ENCODE peak calls at places on chromosomes 5 and 9, in five cellular contexts. One of them, this sample, is unnamed.

GRCh38 chr5:172902497-172903472 is 56.4 kb upstream of the RPL26L1 start:
- DNase-seq in NB4: peak
- DNase-seq in caudate nucleus: peak
- DNase-seq in HTR-8/SVneo: peak
- DNase-seq in COR-L47: no peak
- DNase-seq in this sample: no peak

GRCh38 chr5:505946-506555 is 18.2 kb downstream of the SLC9A3 start:
- DNase-seq in NB4: no peak
- DNase-seq in caudate nucleus: no peak
- DNase-seq in HTR-8/SVneo: no peak
- DNase-seq in COR-L47: no peak
- DNase-seq in this sample: no peak

GRCh38 chr5:140672455-140673186 is 755 bp downstream of the DND1 start:
- DNase-seq in NB4: peak
- DNase-seq in caudate nucleus: no peak
- DNase-seq in HTR-8/SVneo: no peak
- DNase-seq in COR-L47: no peak
- DNase-seq in this sample: no peak

GRCh38 chr9:136011703-136012496 is 50.7 kb upstream of the UBAC1 start:
- DNase-seq in NB4: no peak
- DNase-seq in caudate nucleus: peak
- DNase-seq in HTR-8/SVneo: no peak
- DNase-seq in COR-L47: no peak
- DNase-seq in this sample: no peak

GRCh38 chr5:1543398-1544293 is 19.9 kb upstream of the LPCAT1 start:
- DNase-seq in NB4: no peak
- DNase-seq in caudate nucleus: no peak
- DNase-seq in HTR-8/SVneo: no peak
- DNase-seq in COR-L47: no peak
- DNase-seq in this sample: no peak

GRCh38 chr9:31144614-31145013 is 1239.8 kb upstream of the ACO1 start:
- DNase-seq in NB4: no peak
- DNase-seq in caudate nucleus: no peak
- DNase-seq in HTR-8/SVneo: no peak
- DNase-seq in COR-L47: no peak
- DNase-seq in this sample: no peak

GRCh38 chr9:131856105-131856504 is 116.2 kb upstream of the RAPGEF1 start:
- DNase-seq in NB4: no peak
- DNase-seq in caudate nucleus: no peak
- DNase-seq in HTR-8/SVneo: no peak
- DNase-seq in COR-L47: no peak
- DNase-seq in this sample: no peak

GRCh38 chr9:109403116-109403515 is 82.3 kb upstream of the EPB41L4B start:
- DNase-seq in NB4: no peak
- DNase-seq in caudate nucleus: no peak
- DNase-seq in HTR-8/SVneo: no peak
- DNase-seq in COR-L47: no peak
- DNase-seq in this sample: no peak

GRCh38 chr5:172714491-172715420 is 56.2 kb downstream of the DUSP1 start:
- DNase-seq in NB4: peak
- DNase-seq in caudate nucleus: peak
- DNase-seq in HTR-8/SVneo: peak
- DNase-seq in COR-L47: peak
- DNase-seq in this sample: peak

GRCh38 chr9:90022474-90022873 is 417.7 kb downstream of the GADD45G start:
- DNase-seq in NB4: no peak
- DNase-seq in caudate nucleus: no peak
- DNase-seq in HTR-8/SVneo: no peak
- DNase-seq in COR-L47: no peak
- DNase-seq in this sample: no peak

GRCh38 chr9:109248133-109248581 is 72.7 kb downstream of the EPB41L4B start:
- DNase-seq in NB4: no peak
- DNase-seq in caudate nucleus: no peak
- DNase-seq in HTR-8/SVneo: no peak
- DNase-seq in COR-L47: no peak
- DNase-seq in this sample: no peak

GRCh38 chr9:127567898-127568617 is 44.0 kb upstream of the STXBP1 start:
- DNase-seq in NB4: peak
- DNase-seq in caudate nucleus: no peak
- DNase-seq in HTR-8/SVneo: no peak
- DNase-seq in COR-L47: no peak
- DNase-seq in this sample: no peak

GRCh38 chr9:110191616-110192015 is 16.3 kb downstream of the C9orf152 start:
- DNase-seq in NB4: peak
- DNase-seq in caudate nucleus: no peak
- DNase-seq in HTR-8/SVneo: no peak
- DNase-seq in COR-L47: no peak
- DNase-seq in this sample: no peak

GRCh38 chr9:72775570-72775969 is 177.3 kb downstream of the ALDH1A1 start:
- DNase-seq in NB4: no peak
- DNase-seq in caudate nucleus: no peak
- DNase-seq in HTR-8/SVneo: no peak
- DNase-seq in COR-L47: no peak
- DNase-seq in this sample: no peak

GRCh38 chr5:73534001-73534547 is 31.4 kb downstream of the ANKRA2 start:
- DNase-seq in NB4: no peak
- DNase-seq in caudate nucleus: no peak
- DNase-seq in HTR-8/SVneo: no peak
- DNase-seq in COR-L47: no peak
- DNase-seq in this sample: no peak

GRCh38 chr5:124030043-124030461 is 518.1 kb downstream of the CSNK1G3 start:
- DNase-seq in NB4: no peak
- DNase-seq in caudate nucleus: no peak
- DNase-seq in HTR-8/SVneo: no peak
- DNase-seq in COR-L47: no peak
- DNase-seq in this sample: no peak

GRCh38 chr9:128249914-128250838 is 25.6 kb downstream of the GOLGA2 start:
- DNase-seq in NB4: no peak
- DNase-seq in caudate nucleus: peak
- DNase-seq in HTR-8/SVneo: no peak
- DNase-seq in COR-L47: no peak
- DNase-seq in this sample: peak

GRCh38 chr9:97987490-97987889 is 4.3 kb downstream of the ANP32B start:
- DNase-seq in NB4: peak
- DNase-seq in caudate nucleus: no peak
- DNase-seq in HTR-8/SVneo: no peak
- DNase-seq in COR-L47: no peak
- DNase-seq in this sample: no peak

GRCh38 chr5:126285307-126285706 is 137.9 kb upstream of the GRAMD2B start:
- DNase-seq in NB4: no peak
- DNase-seq in caudate nucleus: no peak
- DNase-seq in HTR-8/SVneo: no peak
- DNase-seq in COR-L47: no peak
- DNase-seq in this sample: no peak